ENCODE peak calls at places on chromosomes 2 and 18, in seven cellular contexts. One of them, this sample, is unnamed.

GRCh38 chr2:171404258-171404657 is 29.5 kb downstream of the METTL8 start:
- DNase-seq in heart left ventricle: no peak
- DNase-seq in transverse colon: no peak
- DNase-seq in stomach: no peak
- DNase-seq in gastrocnemius medialis: no peak
- DNase-seq in body of pancreas: no peak
- DNase-seq in tibial nerve: no peak
- DNase-seq in this sample: no peak

GRCh38 chr2:26178746-26179436 is 6.0 kb downstream of the GAREM2 start:
- DNase-seq in heart left ventricle: no peak
- DNase-seq in transverse colon: peak
- DNase-seq in stomach: peak
- DNase-seq in gastrocnemius medialis: no peak
- DNase-seq in body of pancreas: no peak
- DNase-seq in tibial nerve: peak
- DNase-seq in this sample: peak

GRCh38 chr2:207531024-207531411 is 1.3 kb downstream of the CREB1 start:
- DNase-seq in heart left ventricle: no peak
- DNase-seq in transverse colon: no peak
- DNase-seq in stomach: no peak
- DNase-seq in gastrocnemius medialis: no peak
- DNase-seq in body of pancreas: no peak
- DNase-seq in tibial nerve: no peak
- DNase-seq in this sample: no peak

GRCh38 chr2:18159899-18160298 is 281.4 kb downstream of the KCNS3 start:
- DNase-seq in heart left ventricle: peak
- DNase-seq in transverse colon: no peak
- DNase-seq in stomach: no peak
- DNase-seq in gastrocnemius medialis: no peak
- DNase-seq in body of pancreas: no peak
- DNase-seq in tibial nerve: no peak
- DNase-seq in this sample: no peak

GRCh38 chr2:44826601-44827000 is 114.9 kb upstream of the SIX3 start:
- DNase-seq in heart left ventricle: no peak
- DNase-seq in transverse colon: no peak
- DNase-seq in stomach: no peak
- DNase-seq in gastrocnemius medialis: no peak
- DNase-seq in body of pancreas: no peak
- DNase-seq in tibial nerve: no peak
- DNase-seq in this sample: no peak

GRCh38 chr2:73907840-73908452 is 15.1 kb downstream of the ACTG2 start:
- DNase-seq in heart left ventricle: no peak
- DNase-seq in transverse colon: peak
- DNase-seq in stomach: no peak
- DNase-seq in gastrocnemius medialis: no peak
- DNase-seq in body of pancreas: peak
- DNase-seq in tibial nerve: no peak
- DNase-seq in this sample: no peak

GRCh38 chr18:59846814-59847490 is 52.8 kb upstream of the PMAIP1 start:
- DNase-seq in heart left ventricle: no peak
- DNase-seq in transverse colon: peak
- DNase-seq in stomach: peak
- DNase-seq in gastrocnemius medialis: no peak
- DNase-seq in body of pancreas: no peak
- DNase-seq in tibial nerve: no peak
- DNase-seq in this sample: peak

GRCh38 chr2:132366787-132367186 is 49.8 kb upstream of the GPR39 start:
- DNase-seq in heart left ventricle: no peak
- DNase-seq in transverse colon: no peak
- DNase-seq in stomach: no peak
- DNase-seq in gastrocnemius medialis: no peak
- DNase-seq in body of pancreas: no peak
- DNase-seq in tibial nerve: no peak
- DNase-seq in this sample: no peak

GRCh38 chr2:211901226-211901625 is 637.4 kb downstream of the ERBB4 start:
- DNase-seq in heart left ventricle: no peak
- DNase-seq in transverse colon: no peak
- DNase-seq in stomach: no peak
- DNase-seq in gastrocnemius medialis: no peak
- DNase-seq in body of pancreas: no peak
- DNase-seq in tibial nerve: no peak
- DNase-seq in this sample: no peak

GRCh38 chr2:217835931-217836881 is 166.6 kb downstream of the TNS1 start:
- DNase-seq in heart left ventricle: peak
- DNase-seq in transverse colon: peak
- DNase-seq in stomach: no peak
- DNase-seq in gastrocnemius medialis: peak
- DNase-seq in body of pancreas: peak
- DNase-seq in tibial nerve: peak
- DNase-seq in this sample: no peak

GRCh38 chr2:200350796-200351195 is 44.3 kb downstream of the SPATS2L start:
- DNase-seq in heart left ventricle: no peak
- DNase-seq in transverse colon: no peak
- DNase-seq in stomach: no peak
- DNase-seq in gastrocnemius medialis: no peak
- DNase-seq in body of pancreas: no peak
- DNase-seq in tibial nerve: no peak
- DNase-seq in this sample: no peak

GRCh38 chr2:28268386-28268785 is 124.3 kb upstream of the FOSL2 start:
- DNase-seq in heart left ventricle: no peak
- DNase-seq in transverse colon: no peak
- DNase-seq in stomach: no peak
- DNase-seq in gastrocnemius medialis: no peak
- DNase-seq in body of pancreas: no peak
- DNase-seq in tibial nerve: no peak
- DNase-seq in this sample: no peak

GRCh38 chr2:119219873-119220272 is 3.8 kb upstream of the STEAP3 start:
- DNase-seq in heart left ventricle: no peak
- DNase-seq in transverse colon: no peak
- DNase-seq in stomach: no peak
- DNase-seq in gastrocnemius medialis: no peak
- DNase-seq in body of pancreas: no peak
- DNase-seq in tibial nerve: no peak
- DNase-seq in this sample: no peak

GRCh38 chr2:175792199-175792598 is 209.9 kb downstream of the LNPK start:
- DNase-seq in heart left ventricle: no peak
- DNase-seq in transverse colon: no peak
- DNase-seq in stomach: no peak
- DNase-seq in gastrocnemius medialis: no peak
- DNase-seq in body of pancreas: no peak
- DNase-seq in tibial nerve: no peak
- DNase-seq in this sample: no peak

GRCh38 chr2:168254158-168254935 is 7.0 kb upstream of the STK39 start:
- DNase-seq in heart left ventricle: no peak
- DNase-seq in transverse colon: no peak
- DNase-seq in stomach: no peak
- DNase-seq in gastrocnemius medialis: no peak
- DNase-seq in body of pancreas: no peak
- DNase-seq in tibial nerve: no peak
- DNase-seq in this sample: no peak

GRCh38 chr2:233360771-233361176 is 6.5 kb downstream of the DGKD start:
- DNase-seq in heart left ventricle: no peak
- DNase-seq in transverse colon: peak
- DNase-seq in stomach: no peak
- DNase-seq in gastrocnemius medialis: no peak
- DNase-seq in body of pancreas: no peak
- DNase-seq in tibial nerve: no peak
- DNase-seq in this sample: peak
- H3K27ac ChIP-seq in heart left ventricle: peak
- H3K27ac ChIP-seq in transverse colon: no peak
- H3K27ac ChIP-seq in stomach: peak
- H3K27ac ChIP-seq in gastrocnemius medialis: peak
- H3K27ac ChIP-seq in body of pancreas: no peak
- H3K27ac ChIP-seq in tibial nerve: no peak
- H3K27ac ChIP-seq in this sample: no peak

DNA sequence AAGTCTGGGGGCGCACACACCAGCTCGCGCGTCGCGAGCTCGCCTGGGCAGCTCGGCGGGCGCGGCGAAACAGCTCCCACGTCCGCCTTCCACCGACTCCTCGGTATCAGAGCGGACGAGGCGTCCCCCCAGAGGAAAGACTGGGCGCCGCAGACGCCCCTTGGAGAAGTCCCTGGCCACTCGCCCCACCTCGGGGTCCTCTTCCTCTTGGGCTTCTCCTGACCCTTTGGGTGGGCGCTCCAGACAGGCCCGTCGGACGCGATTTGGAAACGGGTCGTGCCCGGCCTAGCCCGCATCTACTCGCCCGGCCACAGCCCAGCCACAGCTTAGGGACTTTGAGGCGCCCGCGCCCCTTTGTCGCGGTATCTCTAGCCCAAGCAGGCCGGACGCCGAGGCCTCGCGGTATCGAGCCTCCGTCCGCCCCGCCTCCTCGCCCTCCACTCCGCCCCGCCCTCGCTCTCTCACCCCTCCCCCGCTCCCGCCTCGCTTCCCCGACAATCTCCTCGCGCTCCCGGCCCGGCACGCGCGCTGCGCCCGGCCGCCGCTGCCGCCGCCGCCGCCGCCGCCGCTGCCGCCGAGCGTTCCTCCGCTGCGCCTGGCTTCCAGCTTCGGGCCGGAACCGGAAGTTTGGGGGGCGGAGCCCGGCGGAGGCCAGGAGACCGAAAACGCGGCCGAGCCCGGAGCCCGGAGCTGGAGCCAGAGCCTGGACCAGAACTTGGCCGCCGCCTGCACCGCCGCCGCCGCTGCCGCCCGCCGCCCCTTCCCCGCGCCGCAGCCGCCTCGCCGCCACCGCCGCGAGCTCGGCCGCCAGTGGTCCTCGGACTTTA is 752 bp upstream of the ACVR2A start:
- DNase-seq in heart left ventricle: peak
- DNase-seq in transverse colon: peak
- DNase-seq in stomach: peak
- DNase-seq in gastrocnemius medialis: peak
- DNase-seq in body of pancreas: peak
- DNase-seq in tibial nerve: peak
- DNase-seq in this sample: peak
- TF ChIP-seq POLR2A in heart left ventricle: no peak
- TF ChIP-seq POLR2A in transverse colon: peak
- TF ChIP-seq POLR2A in stomach: no peak
- TF ChIP-seq POLR2A in gastrocnemius medialis: peak
- TF ChIP-seq POLR2A in body of pancreas: peak
- TF ChIP-seq POLR2A in tibial nerve: peak
- TF ChIP-seq POLR2A in this sample: peak

DNA sequence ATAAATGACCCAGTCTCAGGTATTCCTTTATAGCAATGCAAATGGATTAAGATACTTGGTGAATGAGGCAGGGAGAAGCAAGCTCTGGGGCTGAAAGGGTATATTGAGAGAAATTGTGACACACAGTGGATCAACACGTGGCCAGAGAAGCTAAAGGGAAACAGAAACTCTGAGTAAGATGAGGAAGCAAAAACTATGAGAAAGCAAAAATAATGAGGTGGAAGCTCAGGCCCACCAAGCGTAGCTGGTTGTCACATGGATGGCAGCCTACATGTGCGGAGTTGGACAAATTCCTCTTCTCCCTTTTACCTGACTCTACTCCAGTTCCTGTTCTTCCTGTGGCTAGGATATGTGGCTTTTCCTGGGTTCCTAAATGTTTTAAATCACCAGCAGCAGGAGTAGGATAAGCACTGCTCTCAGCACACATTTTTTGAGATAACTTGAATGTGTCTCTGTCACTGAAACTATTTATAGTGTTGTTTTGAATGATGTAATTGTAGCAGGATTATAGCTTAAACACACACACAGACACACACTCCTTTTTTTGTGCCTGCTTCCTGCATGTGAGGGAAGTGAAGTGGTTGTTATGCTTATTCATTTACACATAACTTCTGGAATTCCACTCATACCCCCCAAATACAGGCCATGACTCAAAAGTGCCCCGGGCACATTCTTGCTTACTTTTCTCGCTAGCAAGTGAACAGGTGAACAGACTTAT is 30.1 kb upstream of the EPC2 start:
- DNase-seq in heart left ventricle: no peak
- DNase-seq in transverse colon: peak
- DNase-seq in stomach: no peak
- DNase-seq in gastrocnemius medialis: no peak
- DNase-seq in body of pancreas: peak
- DNase-seq in tibial nerve: peak
- DNase-seq in this sample: no peak
- H3K4me3 ChIP-seq in heart left ventricle: no peak
- H3K4me3 ChIP-seq in transverse colon: no peak
- H3K4me3 ChIP-seq in stomach: no peak
- H3K4me3 ChIP-seq in gastrocnemius medialis: no peak
- H3K4me3 ChIP-seq in body of pancreas: no peak
- H3K4me3 ChIP-seq in tibial nerve: no peak
- H3K4me3 ChIP-seq in this sample: no peak

DNA sequence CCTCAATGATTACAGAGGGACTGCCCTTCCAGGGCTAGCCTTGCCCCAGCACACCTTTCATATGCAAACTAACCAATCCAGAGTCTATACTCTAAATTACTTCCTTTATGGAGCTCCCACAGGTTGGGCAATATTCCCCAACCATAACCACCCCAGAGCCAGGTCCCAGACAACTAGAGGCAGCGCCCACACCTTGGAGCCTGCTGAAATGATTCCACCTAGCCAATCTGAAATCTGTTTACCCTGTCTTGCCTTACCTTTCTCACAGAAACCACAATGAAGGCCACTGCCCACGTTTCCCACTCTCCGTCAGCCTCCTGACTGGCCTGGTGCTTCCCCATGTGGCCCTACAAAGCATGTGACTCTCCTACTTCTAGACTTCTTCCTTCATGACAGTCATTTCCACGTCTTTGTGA is 62.0 kb downstream of the REEP1 start:
- DNase-seq in heart left ventricle: no peak
- DNase-seq in transverse colon: peak
- DNase-seq in stomach: no peak
- DNase-seq in gastrocnemius medialis: no peak
- DNase-seq in body of pancreas: no peak
- DNase-seq in tibial nerve: no peak
- DNase-seq in this sample: no peak
- H3K27ac ChIP-seq in heart left ventricle: no peak
- H3K27ac ChIP-seq in transverse colon: peak
- H3K27ac ChIP-seq in stomach: peak
- H3K27ac ChIP-seq in gastrocnemius medialis: peak
- H3K27ac ChIP-seq in body of pancreas: no peak
- H3K27ac ChIP-seq in tibial nerve: no peak
- H3K27ac ChIP-seq in this sample: no peak

This sample was measured in Peyer's patch.